ENCODE peak calls at places on chromosome 9, in four cellular contexts. One of them, this sample, is unnamed.
A peak's percentile ranks its signal among the peaks of the same experiment; 100 is the strongest.

GRCh38 chr9:15377625-15378252 is 44.9 kb upstream of the SNAPC3 start:
- DNase-seq in SK-N-SH: no peak
- DNase-seq in WTC11: no peak
- DNase-seq in H1: no peak
- DNase-seq in this sample: no peak

GRCh38 chr9:120043448-120043847 is 536.5 kb downstream of the CDK5RAP2 start:
- DNase-seq in SK-N-SH: no peak
- DNase-seq in H1: no peak
- DNase-seq in WTC11: no peak
- DNase-seq in this sample: no peak

GRCh38 chr9:13786131-13786530 is 506.6 kb upstream of the MPDZ start:
- DNase-seq in SK-N-SH: no peak
- DNase-seq in WTC11: no peak
- DNase-seq in H1: no peak
- DNase-seq in this sample: no peak

GRCh38 chr9:135126480-135127187 is 39.2 kb downstream of the OLFM1 start:
- DNase-seq in SK-N-SH: no peak
- DNase-seq in WTC11: no peak
- DNase-seq in H1: no peak
- DNase-seq in this sample: no peak

GRCh38 chr9:12818431-12819000 is 43.7 kb downstream of the LURAP1L start:
- DNase-seq in SK-N-SH: no peak
- DNase-seq in WTC11: no peak
- DNase-seq in H1: no peak
- DNase-seq in this sample: no peak

GRCh38 chr9:135926402-135927194 is 19.3 kb upstream of the CAMSAP1 start:
- DNase-seq in SK-N-SH: no peak
- DNase-seq in H1: no peak
- DNase-seq in WTC11: no peak
- DNase-seq in this sample: no peak

GRCh38 chr9:29319727-29320513 is 1746.6 kb upstream of the C9orf72 start:
- DNase-seq in H1: no peak
- DNase-seq in WTC11: no peak
- DNase-seq in SK-N-SH: no peak
- DNase-seq in this sample: no peak

GRCh38 chr9:109064963-109065701 is 51.8 kb upstream of the CTNNAL1 start:
- DNase-seq in H1: no peak
- DNase-seq in SK-N-SH: no peak
- DNase-seq in WTC11: no peak
- DNase-seq in this sample: no peak

GRCh38 chr9:36818242-36818938 is 215.7 kb downstream of the PAX5 start:
- DNase-seq in H1: no peak
- DNase-seq in SK-N-SH: no peak
- DNase-seq in WTC11: no peak
- DNase-seq in this sample: no peak

GRCh38 chr9:115143689-115144088 is 25.7 kb upstream of the TNC start:
- DNase-seq in WTC11: no peak
- DNase-seq in SK-N-SH: no peak
- DNase-seq in H1: no peak
- DNase-seq in this sample: no peak

GRCh38 chr9:122420315-122420714 is 49.5 kb downstream of the PTGS1 start:
- DNase-seq in H1: no peak
- DNase-seq in SK-N-SH: no peak
- DNase-seq in WTC11: no peak
- DNase-seq in this sample: no peak

GRCh38 chr9:129455151-129455995 is 165.5 kb downstream of the C9orf50 start:
- DNase-seq in WTC11: no peak
- DNase-seq in H1: no peak
- DNase-seq in SK-N-SH: peak; percentile 60
- DNase-seq in this sample: no peak

GRCh38 chr9:87873607-87874319 is 8.9 kb upstream of the SPATA31E1 start:
- DNase-seq in SK-N-SH: no peak
- DNase-seq in WTC11: no peak
- DNase-seq in H1: no peak
- DNase-seq in this sample: no peak

GRCh38 chr9:104992696-104993095 is 64.7 kb upstream of the ABCA1 start:
- DNase-seq in WTC11: no peak
- DNase-seq in SK-N-SH: no peak
- DNase-seq in H1: no peak
- DNase-seq in this sample: no peak

GRCh38 chr9:114016629-114017423 is 61.3 kb downstream of the AMBP start:
- DNase-seq in H1: no peak
- DNase-seq in SK-N-SH: no peak
- DNase-seq in WTC11: no peak
- DNase-seq in this sample: no peak

GRCh38 chr9:72280913-72281500 is 84.0 kb downstream of the ZFAND5 start:
- DNase-seq in SK-N-SH: peak; percentile 59
- DNase-seq in H1: peak; percentile 65
- DNase-seq in WTC11: peak; percentile 73
- DNase-seq in this sample: peak; percentile 61

GRCh38 chr9:88766778-88767503 is 224.3 kb upstream of the S1PR3 start:
- DNase-seq in SK-N-SH: no peak
- DNase-seq in H1: no peak
- DNase-seq in WTC11: no peak
- DNase-seq in this sample: no peak

GRCh38 chr9:121984726-121985402 is 108.2 kb downstream of the TTLL11 start:
- DNase-seq in WTC11: no peak
- DNase-seq in SK-N-SH: no peak
- DNase-seq in H1: no peak
- DNase-seq in this sample: no peak

GRCh38 chr9:72337286-72337685 is 27.7 kb downstream of the ZFAND5 start:
- DNase-seq in WTC11: no peak
- DNase-seq in SK-N-SH: no peak
- DNase-seq in H1: no peak
- DNase-seq in this sample: no peak

GRCh38 chr9:114339130-114339908 is 9.7 kb downstream of the ORM2 start:
- DNase-seq in WTC11: peak; percentile 70
- DNase-seq in SK-N-SH: peak; percentile 86
- DNase-seq in H1: peak; percentile 38
- DNase-seq in this sample: peak; percentile 86

GRCh38 chr9:134811079-134811672 is 69.4 kb upstream of the FCN2 start:
- DNase-seq in SK-N-SH: no peak
- DNase-seq in WTC11: no peak
- DNase-seq in H1: no peak
- DNase-seq in this sample: no peak

GRCh38 chr9:92547356-92547755 is 11.6 kb upstream of the ECM2 start:
- DNase-seq in H1: no peak
- DNase-seq in WTC11: no peak
- DNase-seq in SK-N-SH: no peak
- DNase-seq in this sample: no peak

GRCh38 chr9:92385953-92386352 is 18.4 kb downstream of the OGN start:
- DNase-seq in WTC11: no peak
- DNase-seq in SK-N-SH: no peak
- DNase-seq in H1: no peak
- DNase-seq in this sample: no peak

GRCh38 chr9:127637322-127637847 is 25.3 kb downstream of the STXBP1 start:
- DNase-seq in SK-N-SH: no peak
- DNase-seq in WTC11: no peak
- DNase-seq in H1: no peak
- DNase-seq in this sample: no peak

GRCh38 chr9:33403941-33404781 is 1.8 kb upstream of the AQP7 start:
- DNase-seq in WTC11: no peak
- DNase-seq in SK-N-SH: no peak
- DNase-seq in H1: no peak
- DNase-seq in this sample: peak; percentile 3

GRCh38 chr9:134336174-134336705 is 10.0 kb downstream of the RXRA start:
- DNase-seq in WTC11: no peak
- DNase-seq in SK-N-SH: no peak
- DNase-seq in H1: no peak
- DNase-seq in this sample: no peak

GRCh38 chr9:121817476-121817875 is 166.0 kb downstream of the DAB2IP start:
- DNase-seq in WTC11: no peak
- DNase-seq in H1: no peak
- DNase-seq in SK-N-SH: no peak
- DNase-seq in this sample: no peak

GRCh38 chr9:18795947-18796705 is 236.9 kb downstream of the SAXO1 start:
- DNase-seq in WTC11: no peak
- DNase-seq in SK-N-SH: no peak
- DNase-seq in H1: no peak
- DNase-seq in this sample: no peak

GRCh38 chr9:128720841-128721486 is 3.0 kb downstream of the ZDHHC12 start:
- DNase-seq in H1: no peak
- DNase-seq in SK-N-SH: no peak
- DNase-seq in WTC11: no peak
- DNase-seq in this sample: no peak

GRCh38 chr9:120235081-120235480 is 344.9 kb downstream of the CDK5RAP2 start:
- DNase-seq in SK-N-SH: no peak
- DNase-seq in WTC11: no peak
- DNase-seq in H1: no peak
- DNase-seq in this sample: no peak

GRCh38 chr9:38689678-38690077 is 30.3 kb downstream of the FAM240B start:
- DNase-seq in SK-N-SH: peak; percentile 78
- DNase-seq in WTC11: peak; percentile 42
- DNase-seq in H1: peak; percentile 75
- DNase-seq in this sample: no peak

GRCh38 chr9:86353591-86354047 is 591 bp downstream of the TUT7 start:
- DNase-seq in WTC11: no peak
- DNase-seq in H1: peak; percentile 1
- DNase-seq in SK-N-SH: no peak
- DNase-seq in this sample: peak; percentile 29

GRCh38 chr9:91992636-91993035 is 42.6 kb upstream of the ROR2 start:
- DNase-seq in WTC11: no peak
- DNase-seq in H1: no peak
- DNase-seq in SK-N-SH: peak; percentile 53
- DNase-seq in this sample: peak; percentile 26

GRCh38 chr9:121945281-121945680 is 147.8 kb downstream of the TTLL11 start:
- DNase-seq in WTC11: no peak
- DNase-seq in H1: no peak
- DNase-seq in SK-N-SH: no peak
- DNase-seq in this sample: no peak

GRCh38 chr9:107548298-107549142 is 59.0 kb upstream of the KLF4 start:
- DNase-seq in WTC11: no peak
- DNase-seq in SK-N-SH: no peak
- DNase-seq in H1: no peak
- DNase-seq in this sample: no peak

GRCh38 chr9:13589044-13589737 is 309.7 kb upstream of the MPDZ start:
- DNase-seq in H1: no peak
- DNase-seq in SK-N-SH: no peak
- DNase-seq in WTC11: no peak
- DNase-seq in this sample: no peak

GRCh38 chr9:119221281-119221680 is 148.0 kb downstream of the BRINP1 start:
- DNase-seq in WTC11: no peak
- DNase-seq in H1: no peak
- DNase-seq in SK-N-SH: no peak
- DNase-seq in this sample: no peak

GRCh38 chr9:96417051-96417586 is 1.1 kb downstream of the ZNF367 start:
- DNase-seq in H1: peak; percentile 50
- DNase-seq in SK-N-SH: peak; percentile 96
- DNase-seq in WTC11: peak; percentile 90
- DNase-seq in this sample: peak; percentile 87
- TF ChIP-seq TEAD4 in H1: no peak
- TF ChIP-seq TEAD4 in SK-N-SH: no peak
- TF ChIP-seq TEAD4 in WTC11: no peak
- TF ChIP-seq TEAD4 in this sample: no peak

GRCh38 chr9:131891578-131891977 is 151.7 kb upstream of the RAPGEF1 start:
- DNase-seq in SK-N-SH: no peak
- DNase-seq in WTC11: no peak
- DNase-seq in H1: no peak
- DNase-seq in this sample: no peak

GRCh38 chr9:131886839-131887238 is 147.0 kb upstream of the RAPGEF1 start:
- DNase-seq in SK-N-SH: no peak
- DNase-seq in WTC11: no peak
- DNase-seq in H1: no peak
- DNase-seq in this sample: no peak

GRCh38 chr9:131887680-131888079 is 147.8 kb upstream of the RAPGEF1 start:
- DNase-seq in H1: no peak
- DNase-seq in WTC11: no peak
- DNase-seq in SK-N-SH: no peak
- DNase-seq in this sample: no peak

GRCh38 chr9:131889437-131890244 is 149.8 kb upstream of the RAPGEF1 start:
- DNase-seq in H1: no peak
- DNase-seq in SK-N-SH: peak; percentile 74
- DNase-seq in WTC11: no peak
- DNase-seq in this sample: no peak

DNA sequence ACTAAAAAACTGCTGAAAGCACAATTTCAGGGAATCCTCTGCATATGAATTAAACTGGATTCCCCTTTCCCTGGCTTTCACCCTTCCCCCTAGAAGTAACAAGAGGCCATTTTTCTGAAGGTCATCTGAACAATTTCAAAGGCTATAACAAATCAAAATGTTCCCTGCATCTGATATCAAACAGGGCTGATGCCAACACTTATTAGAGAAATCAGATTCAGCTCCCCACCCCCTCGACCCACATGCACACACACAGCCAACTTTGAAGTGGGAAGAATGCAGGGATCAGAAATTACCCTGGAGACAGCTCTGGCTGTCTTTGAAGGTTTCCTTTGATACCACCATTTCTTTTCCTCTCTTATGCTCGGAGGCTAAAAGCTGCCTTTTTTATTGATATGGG is 149.0 kb upstream of the RAPGEF1 start:
- DNase-seq in H1: no peak
- DNase-seq in SK-N-SH: no peak
- DNase-seq in WTC11: no peak
- DNase-seq in this sample: no peak
- TF ChIP-seq TEAD4 in H1: no peak
- TF ChIP-seq TEAD4 in SK-N-SH: no peak
- TF ChIP-seq TEAD4 in WTC11: no peak
- TF ChIP-seq TEAD4 in this sample: no peak

GRCh38 chr9:35313911-35314310 is 152.1 kb downstream of the UNC13B start:
- DNase-seq in SK-N-SH: no peak
- DNase-seq in WTC11: no peak
- DNase-seq in H1: no peak
- DNase-seq in this sample: no peak

GRCh38 chr9:35322075-35322885 is 160.5 kb downstream of the UNC13B start:
- DNase-seq in H1: no peak
- DNase-seq in SK-N-SH: no peak
- DNase-seq in WTC11: no peak
- DNase-seq in this sample: no peak

GRCh38 chr9:35313460-35313859 is 151.7 kb downstream of the UNC13B start:
- DNase-seq in H1: no peak
- DNase-seq in SK-N-SH: no peak
- DNase-seq in WTC11: no peak
- DNase-seq in this sample: no peak

DNA sequence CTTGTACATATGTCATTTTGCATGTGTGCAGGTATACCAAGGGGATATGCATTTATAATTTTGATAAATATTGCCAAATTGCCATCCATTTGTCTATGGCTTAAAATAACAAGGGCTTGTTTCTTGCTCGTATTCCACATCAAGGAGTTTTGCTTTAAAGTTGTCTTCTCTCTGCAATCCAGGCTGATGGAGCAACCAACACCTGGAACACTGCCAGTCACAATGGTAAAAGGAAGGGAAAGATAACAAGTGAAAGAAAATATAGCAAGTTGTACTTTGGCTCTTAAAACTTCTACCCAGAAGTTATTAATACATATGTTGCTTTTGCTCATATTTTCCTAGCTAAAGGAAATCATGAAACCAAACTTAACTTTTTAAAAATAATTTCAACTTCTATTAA is 156.9 kb downstream of the UNC13B start:
- DNase-seq in SK-N-SH: no peak
- DNase-seq in WTC11: no peak
- DNase-seq in H1: no peak
- DNase-seq in this sample: no peak
- TF ChIP-seq TEAD4 in SK-N-SH: no peak
- TF ChIP-seq TEAD4 in WTC11: no peak
- TF ChIP-seq TEAD4 in H1: no peak
- TF ChIP-seq TEAD4 in this sample: no peak

GRCh38 chr9:100555471-100555870 is 22.4 kb upstream of the CAVIN4 start:
- DNase-seq in H1: no peak
- DNase-seq in WTC11: no peak
- DNase-seq in SK-N-SH: no peak
- DNase-seq in this sample: no peak

GRCh38 chr9:100561256-100561655 is 16.6 kb upstream of the CAVIN4 start:
- DNase-seq in WTC11: no peak
- DNase-seq in H1: no peak
- DNase-seq in SK-N-SH: no peak
- DNase-seq in this sample: no peak
- TF ChIP-seq TEAD4 in WTC11: no peak
- TF ChIP-seq TEAD4 in H1: no peak
- TF ChIP-seq TEAD4 in SK-N-SH: no peak
- TF ChIP-seq TEAD4 in this sample: no peak

This sample was measured in K562.